ENCODE peak calls at places on chromosomes 3 and 15, in five cellular contexts. One of them, this sample, is unnamed.

GRCh38 chr15:28873585-28874139 is 12.1 kb upstream of the APBA2 start:
- DNase-seq in cardiac muscle cell: no peak
- DNase-seq in astrocyte of the spinal cord: no peak
- DNase-seq in GM06990: no peak
- DNase-seq in AG10803: no peak
- DNase-seq in this sample: no peak

GRCh38 chr3:16511561-16512434 is 1.7 kb downstream of the RFTN1 start:
- DNase-seq in astrocyte of the spinal cord: peak; percentile 89
- DNase-seq in AG10803: peak; percentile 86
- DNase-seq in GM06990: peak; percentile 87
- DNase-seq in cardiac muscle cell: peak; percentile 85
- DNase-seq in this sample: peak; percentile 88

GRCh38 chr3:44045476-44046275 is 196.0 kb upstream of the TOPAZ1 start:
- DNase-seq in cardiac muscle cell: no peak
- DNase-seq in GM06990: peak; percentile 78
- DNase-seq in astrocyte of the spinal cord: peak; percentile 49
- DNase-seq in AG10803: no peak
- DNase-seq in this sample: no peak

GRCh38 chr15:90174140-90174891 is 26.8 kb upstream of the SEMA4B start:
- DNase-seq in astrocyte of the spinal cord: peak; percentile 46
- DNase-seq in cardiac muscle cell: peak; percentile 70
- DNase-seq in GM06990: no peak
- DNase-seq in AG10803: peak; percentile 15
- DNase-seq in this sample: no peak

GRCh38 chr3:113914646-113915045 is 33.2 kb upstream of the ZDHHC23 start:
- DNase-seq in astrocyte of the spinal cord: peak; percentile 48
- DNase-seq in cardiac muscle cell: peak; percentile 33
- DNase-seq in AG10803: peak; percentile 85
- DNase-seq in GM06990: no peak
- DNase-seq in this sample: peak; percentile 86

GRCh38 chr15:60764408-60764963 is 285.5 kb upstream of the ICE2 start:
- DNase-seq in GM06990: no peak
- DNase-seq in cardiac muscle cell: peak; percentile 6
- DNase-seq in astrocyte of the spinal cord: no peak
- DNase-seq in AG10803: no peak
- DNase-seq in this sample: peak; percentile 44

GRCh38 chr3:56894912-56895431 is 93.2 kb upstream of the ARHGEF3 start:
- DNase-seq in cardiac muscle cell: peak; percentile 80
- DNase-seq in astrocyte of the spinal cord: peak; percentile 71
- DNase-seq in AG10803: peak; percentile 35
- DNase-seq in GM06990: peak; percentile 35
- DNase-seq in this sample: peak; percentile 81

GRCh38 chr3:128701342-128702212 is 24.4 kb upstream of the RAB7A start:
- DNase-seq in AG10803: no peak
- DNase-seq in cardiac muscle cell: no peak
- DNase-seq in GM06990: no peak
- DNase-seq in astrocyte of the spinal cord: no peak
- DNase-seq in this sample: peak; percentile 16

GRCh38 chr3:83393276-83393675 is 1565.5 kb upstream of the CADM2 start:
- DNase-seq in AG10803: no peak
- DNase-seq in cardiac muscle cell: no peak
- DNase-seq in GM06990: no peak
- DNase-seq in astrocyte of the spinal cord: no peak
- DNase-seq in this sample: no peak

GRCh38 chr3:50672656-50673055 is 2.1 kb upstream of the DOCK3 start:
- DNase-seq in GM06990: no peak
- DNase-seq in astrocyte of the spinal cord: no peak
- DNase-seq in AG10803: no peak
- DNase-seq in cardiac muscle cell: no peak
- DNase-seq in this sample: no peak

GRCh38 chr3:104279617-104280016 is 1087.1 kb upstream of the ALCAM start:
- DNase-seq in cardiac muscle cell: peak; percentile 40
- DNase-seq in astrocyte of the spinal cord: peak; percentile 76
- DNase-seq in AG10803: peak; percentile 40
- DNase-seq in GM06990: no peak
- DNase-seq in this sample: peak; percentile 64

GRCh38 chr15:36831915-36832310 is 252.5 kb downstream of the CDIN1 start:
- DNase-seq in AG10803: no peak
- DNase-seq in GM06990: no peak
- DNase-seq in astrocyte of the spinal cord: no peak
- DNase-seq in cardiac muscle cell: no peak
- DNase-seq in this sample: peak; percentile 43

GRCh38 chr3:141454906-141455602 is 31.8 kb upstream of the RASA2 start:
- DNase-seq in astrocyte of the spinal cord: peak; percentile 83
- DNase-seq in GM06990: no peak
- DNase-seq in cardiac muscle cell: peak; percentile 87
- DNase-seq in AG10803: peak; percentile 88
- DNase-seq in this sample: peak; percentile 88

GRCh38 chr3:96813820-96814580 is 394 bp upstream of the EPHA6 start:
- DNase-seq in cardiac muscle cell: peak; percentile 48
- DNase-seq in astrocyte of the spinal cord: peak; percentile 60
- DNase-seq in AG10803: peak; percentile 35
- DNase-seq in GM06990: peak; percentile 7
- DNase-seq in this sample: peak; percentile 26

GRCh38 chr3:183244981-183245476 is 8.0 kb upstream of the B3GNT5 start:
- DNase-seq in astrocyte of the spinal cord: no peak
- DNase-seq in cardiac muscle cell: no peak
- DNase-seq in GM06990: no peak
- DNase-seq in AG10803: no peak
- DNase-seq in this sample: no peak

GRCh38 chr15:101326026-101326315 is 30.9 kb upstream of the SNRPA1 start:
- DNase-seq in astrocyte of the spinal cord: no peak
- DNase-seq in cardiac muscle cell: no peak
- DNase-seq in AG10803: no peak
- DNase-seq in GM06990: no peak
- DNase-seq in this sample: no peak

GRCh38 chr15:55247766-55248427 is 41.7 kb downstream of the RAB27A start:
- DNase-seq in GM06990: no peak
- DNase-seq in astrocyte of the spinal cord: no peak
- DNase-seq in cardiac muscle cell: no peak
- DNase-seq in AG10803: no peak
- DNase-seq in this sample: no peak

GRCh38 chr3:61940241-61940640 is 378.9 kb downstream of the PTPRG start:
- DNase-seq in cardiac muscle cell: no peak
- DNase-seq in GM06990: no peak
- DNase-seq in AG10803: no peak
- DNase-seq in astrocyte of the spinal cord: no peak
- DNase-seq in this sample: no peak
- TF ChIP-seq CTCF in cardiac muscle cell: no peak
- TF ChIP-seq CTCF in GM06990: no peak
- TF ChIP-seq CTCF in AG10803: no peak
- TF ChIP-seq CTCF in astrocyte of the spinal cord: no peak
- TF ChIP-seq CTCF in this sample: no peak

GRCh38 chr3:159886050-159886449 is 102.6 kb upstream of the IL12A start:
- DNase-seq in astrocyte of the spinal cord: no peak
- DNase-seq in GM06990: peak; percentile 8
- DNase-seq in cardiac muscle cell: no peak
- DNase-seq in AG10803: no peak
- DNase-seq in this sample: no peak
- H3K4me3 ChIP-seq in astrocyte of the spinal cord: no peak overlapping the region
- H3K4me3 ChIP-seq in GM06990: no peak overlapping the region
- H3K4me3 ChIP-seq in cardiac muscle cell: no peak overlapping the region
- H3K4me3 ChIP-seq in AG10803: no peak overlapping the region
- H3K4me3 ChIP-seq in this sample: no peak overlapping the region

GRCh38 chr3:123883111-123883510 is 1.0 kb downstream of the MYLK start:
- DNase-seq in cardiac muscle cell: no peak
- DNase-seq in astrocyte of the spinal cord: no peak
- DNase-seq in AG10803: no peak
- DNase-seq in GM06990: no peak
- DNase-seq in this sample: no peak

GRCh38 chr3:123878807-123879206 is 5.3 kb downstream of the MYLK start:
- DNase-seq in cardiac muscle cell: no peak
- DNase-seq in astrocyte of the spinal cord: no peak
- DNase-seq in GM06990: no peak
- DNase-seq in AG10803: no peak
- DNase-seq in this sample: no peak

GRCh38 chr3:123883656-123884257 is 375 bp downstream of the MYLK start:
- DNase-seq in GM06990: no peak
- DNase-seq in AG10803: peak; percentile 16
- DNase-seq in astrocyte of the spinal cord: peak; percentile 25
- DNase-seq in cardiac muscle cell: peak; percentile 13
- DNase-seq in this sample: peak; percentile 11

GRCh38 chr3:123881771-123882170 is 2.4 kb downstream of the MYLK start:
- DNase-seq in GM06990: no peak
- DNase-seq in astrocyte of the spinal cord: no peak
- DNase-seq in AG10803: no peak
- DNase-seq in cardiac muscle cell: no peak
- DNase-seq in this sample: no peak

GRCh38 chr3:123880998-123881561 is 3.1 kb downstream of the MYLK start:
- DNase-seq in AG10803: peak; percentile 63
- DNase-seq in astrocyte of the spinal cord: peak; percentile 54
- DNase-seq in GM06990: no peak
- DNase-seq in cardiac muscle cell: peak; percentile 66
- DNase-seq in this sample: peak; percentile 65
- TF ChIP-seq CTCF in AG10803: peak; percentile 66
- TF ChIP-seq CTCF in astrocyte of the spinal cord: peak; percentile 75
- TF ChIP-seq CTCF in GM06990: peak; percentile 33
- TF ChIP-seq CTCF in cardiac muscle cell: peak; percentile 68
- TF ChIP-seq CTCF in this sample: peak; percentile 69

DNA sequence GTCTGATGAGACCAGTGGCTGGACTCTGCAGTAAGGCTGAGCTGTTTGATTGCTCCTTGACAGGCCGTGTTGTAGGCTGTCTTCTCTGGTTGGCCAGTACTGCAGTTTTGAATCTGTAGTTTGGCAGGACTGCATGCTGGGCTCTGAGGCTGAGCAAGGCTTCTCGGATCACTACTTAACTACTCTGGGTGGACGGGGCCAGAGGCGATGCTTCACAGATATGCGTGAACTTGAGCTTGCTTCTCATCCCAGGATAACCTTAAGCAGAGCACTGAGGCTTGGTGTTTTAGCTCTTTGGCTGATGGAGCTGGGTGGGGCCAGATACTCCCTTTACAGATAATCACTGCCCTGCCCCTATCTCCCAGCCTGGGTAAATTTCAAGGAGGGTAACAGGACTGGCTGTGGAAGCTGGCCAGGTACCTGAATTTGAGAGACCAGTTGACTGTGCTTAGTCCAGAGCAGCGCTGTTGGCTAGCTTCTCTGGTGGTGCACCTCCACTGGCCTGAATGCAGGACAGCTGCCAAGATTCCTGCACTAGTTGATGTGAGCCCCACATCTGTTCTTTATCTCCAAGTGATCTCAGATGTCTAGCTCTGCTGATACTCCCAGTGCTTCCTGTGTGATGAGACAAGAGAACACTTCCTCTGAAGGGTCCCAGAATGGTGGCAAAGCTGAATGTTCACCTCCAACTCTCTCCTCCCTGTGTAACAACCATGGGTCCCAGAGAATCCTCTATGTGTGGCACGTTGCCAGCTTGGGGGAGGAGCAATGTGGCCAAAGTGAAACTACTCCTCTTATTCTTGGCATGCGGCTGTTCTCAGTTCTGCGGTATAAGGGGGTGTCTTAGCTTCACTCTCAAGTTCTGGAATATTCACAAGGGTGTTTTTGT is 37.9 kb downstream of the RPL39L start:
- DNase-seq in cardiac muscle cell: peak; percentile 96
- DNase-seq in GM06990: no peak
- DNase-seq in astrocyte of the spinal cord: peak; percentile 81
- DNase-seq in AG10803: peak; percentile 64
- DNase-seq in this sample: peak; percentile 91
- H3K4me3 ChIP-seq in cardiac muscle cell: no peak overlapping the region
- H3K4me3 ChIP-seq in GM06990: no peak overlapping the region
- H3K4me3 ChIP-seq in astrocyte of the spinal cord: peak overlapping the region; percentile 4
- H3K4me3 ChIP-seq in AG10803: peak overlapping the region; percentile 43
- H3K4me3 ChIP-seq in this sample: peak overlapping the region; percentile 57

GRCh38 chr3:30567139-30567753 is 39.2 kb upstream of the TGFBR2 start:
- DNase-seq in AG10803: no peak
- DNase-seq in GM06990: no peak
- DNase-seq in astrocyte of the spinal cord: no peak
- DNase-seq in cardiac muscle cell: no peak
- DNase-seq in this sample: no peak
- TF ChIP-seq CTCF in AG10803: no peak
- TF ChIP-seq CTCF in GM06990: no peak
- TF ChIP-seq CTCF in astrocyte of the spinal cord: peak; percentile 3
- TF ChIP-seq CTCF in cardiac muscle cell: no peak
- TF ChIP-seq CTCF in this sample: no peak

GRCh38 chr3:143216709-143217182 is 97.2 kb downstream of the CHST2 start:
- DNase-seq in GM06990: no peak
- DNase-seq in astrocyte of the spinal cord: no peak
- DNase-seq in cardiac muscle cell: peak; percentile 35
- DNase-seq in AG10803: peak; percentile 7
- DNase-seq in this sample: peak; percentile 57
- H3K4me3 ChIP-seq in GM06990: no peak overlapping the region
- H3K4me3 ChIP-seq in astrocyte of the spinal cord: no peak overlapping the region
- H3K4me3 ChIP-seq in cardiac muscle cell: no peak overlapping the region
- H3K4me3 ChIP-seq in AG10803: no peak overlapping the region
- H3K4me3 ChIP-seq in this sample: no peak overlapping the region

GRCh38 chr3:181567446-181568075 is 144.2 kb upstream of the SOX2 start:
- DNase-seq in cardiac muscle cell: no peak
- DNase-seq in GM06990: no peak
- DNase-seq in AG10803: no peak
- DNase-seq in astrocyte of the spinal cord: peak; percentile 65
- DNase-seq in this sample: peak; percentile 51

GRCh38 chr3:181568693-181569092 is 143.0 kb upstream of the SOX2 start:
- DNase-seq in astrocyte of the spinal cord: no peak
- DNase-seq in AG10803: no peak
- DNase-seq in GM06990: no peak
- DNase-seq in cardiac muscle cell: no peak
- DNase-seq in this sample: no peak

GRCh38 chr3:181564222-181564621 is 147.5 kb upstream of the SOX2 start:
- DNase-seq in GM06990: no peak
- DNase-seq in cardiac muscle cell: no peak
- DNase-seq in AG10803: no peak
- DNase-seq in astrocyte of the spinal cord: no peak
- DNase-seq in this sample: no peak

GRCh38 chr3:181568248-181568647 is 143.5 kb upstream of the SOX2 start:
- DNase-seq in AG10803: no peak
- DNase-seq in astrocyte of the spinal cord: peak; percentile 39
- DNase-seq in cardiac muscle cell: no peak
- DNase-seq in GM06990: no peak
- DNase-seq in this sample: peak; percentile 31

GRCh38 chr3:181565416-181565815 is 146.3 kb upstream of the SOX2 start:
- DNase-seq in GM06990: no peak
- DNase-seq in cardiac muscle cell: no peak
- DNase-seq in AG10803: no peak
- DNase-seq in astrocyte of the spinal cord: no peak
- DNase-seq in this sample: no peak
- TF ChIP-seq CTCF in GM06990: no peak
- TF ChIP-seq CTCF in cardiac muscle cell: no peak
- TF ChIP-seq CTCF in AG10803: no peak
- TF ChIP-seq CTCF in astrocyte of the spinal cord: no peak
- TF ChIP-seq CTCF in this sample: no peak

This sample was measured in fibroblast of the aortic adventitia.